ENCODE peak calls at places on chromosomes 7 and 10, in ten cellular contexts. One of them, this sample, is unnamed.

GRCh38 chr10:132539431-132539839 is 1.8 kb downstream of the INPP5A start:
- DNase-seq in Panc1: no peak
- DNase-seq in A673: no peak
- DNase-seq in tibial artery: peak; percentile 37
- DNase-seq in pancreas: peak; percentile 55
- DNase-seq in AG09309: no peak
- DNase-seq in heart left ventricle: peak; percentile 42
- DNase-seq in WERI-Rb-1: no peak
- DNase-seq in A549: no peak
- DNase-seq in GM23248: peak; percentile 56
- DNase-seq in this sample: no peak

GRCh38 chr10:78597791-78598555 is 470.8 kb upstream of the ZMIZ1 start:
- DNase-seq in Panc1: no peak
- DNase-seq in A673: no peak
- DNase-seq in tibial artery: no peak
- DNase-seq in pancreas: no peak
- DNase-seq in AG09309: no peak
- DNase-seq in heart left ventricle: no peak
- DNase-seq in WERI-Rb-1: no peak
- DNase-seq in A549: no peak
- DNase-seq in GM23248: no peak
- DNase-seq in this sample: no peak

GRCh38 chr10:42780456-42780855 is 2.1 kb upstream of the BMS1 start:
- DNase-seq in Panc1: no peak
- DNase-seq in A673: no peak
- DNase-seq in tibial artery: no peak
- DNase-seq in pancreas: no peak
- DNase-seq in AG09309: no peak
- DNase-seq in heart left ventricle: no peak
- DNase-seq in WERI-Rb-1: no peak
- DNase-seq in A549: no peak
- DNase-seq in GM23248: no peak
- DNase-seq in this sample: no peak

GRCh38 chr10:116775488-116776400 is 33.4 kb upstream of the HSPA12A start:
- DNase-seq in Panc1: no peak
- DNase-seq in A673: no peak
- DNase-seq in tibial artery: no peak
- DNase-seq in pancreas: no peak
- DNase-seq in AG09309: no peak
- DNase-seq in heart left ventricle: no peak
- DNase-seq in WERI-Rb-1: no peak
- DNase-seq in A549: no peak
- DNase-seq in GM23248: no peak
- DNase-seq in this sample: no peak

GRCh38 chr7:76091506-76091905 is 43.6 kb downstream of the MDH2 start:
- DNase-seq in Panc1: no peak
- DNase-seq in A673: no peak
- DNase-seq in tibial artery: no peak
- DNase-seq in pancreas: no peak
- DNase-seq in AG09309: no peak
- DNase-seq in heart left ventricle: no peak
- DNase-seq in WERI-Rb-1: no peak
- DNase-seq in A549: no peak
- DNase-seq in GM23248: no peak
- DNase-seq in this sample: no peak

GRCh38 chr10:79322616-79323566 is 24.4 kb upstream of the PPIF start:
- DNase-seq in Panc1: no peak
- DNase-seq in A673: no peak
- DNase-seq in tibial artery: peak; percentile 75
- DNase-seq in pancreas: no peak
- DNase-seq in AG09309: peak; percentile 78
- DNase-seq in heart left ventricle: peak; percentile 47
- DNase-seq in WERI-Rb-1: no peak
- DNase-seq in A549: no peak
- DNase-seq in GM23248: peak; percentile 90
- DNase-seq in this sample: peak; percentile 82

GRCh38 chr10:19432000-19432399 is 383.4 kb downstream of the MALRD1 start:
- DNase-seq in Panc1: no peak
- DNase-seq in A673: no peak
- DNase-seq in tibial artery: no peak
- DNase-seq in pancreas: no peak
- DNase-seq in AG09309: no peak
- DNase-seq in heart left ventricle: no peak
- DNase-seq in WERI-Rb-1: no peak
- DNase-seq in A549: no peak
- DNase-seq in GM23248: no peak
- DNase-seq in this sample: no peak

GRCh38 chr7:139853576-139854511 is 24.8 kb downstream of the TBXAS1 start:
- DNase-seq in Panc1: no peak
- DNase-seq in A673: peak; percentile 22
- DNase-seq in tibial artery: peak; percentile 75
- DNase-seq in pancreas: no peak
- DNase-seq in AG09309: peak; percentile 52
- DNase-seq in heart left ventricle: no peak
- DNase-seq in WERI-Rb-1: peak; percentile 63
- DNase-seq in A549: peak; percentile 24
- DNase-seq in GM23248: peak; percentile 92
- DNase-seq in this sample: peak; percentile 95

GRCh38 chr7:89623018-89623672 is 531.1 kb upstream of the STEAP1 start:
- DNase-seq in Panc1: peak; percentile 32
- DNase-seq in A673: peak; percentile 58
- DNase-seq in tibial artery: no peak
- DNase-seq in pancreas: peak; percentile 43
- DNase-seq in AG09309: peak; percentile 8
- DNase-seq in heart left ventricle: no peak
- DNase-seq in WERI-Rb-1: peak; percentile 40
- DNase-seq in A549: peak; percentile 36
- DNase-seq in GM23248: peak; percentile 65
- DNase-seq in this sample: peak; percentile 4

GRCh38 chr10:113108180-113108835 is 158.3 kb downstream of the TCF7L2 start:
- DNase-seq in Panc1: no peak
- DNase-seq in A673: peak; percentile 40
- DNase-seq in tibial artery: no peak
- DNase-seq in pancreas: no peak
- DNase-seq in AG09309: no peak
- DNase-seq in heart left ventricle: no peak
- DNase-seq in WERI-Rb-1: peak; percentile 54
- DNase-seq in A549: peak; percentile 55
- DNase-seq in GM23248: peak; percentile 25
- DNase-seq in this sample: no peak

GRCh38 chr7:130733866-130734524 is at the start of gene KLF14:
- DNase-seq in Panc1: no peak
- DNase-seq in A673: no peak
- DNase-seq in tibial artery: no peak
- DNase-seq in pancreas: peak; percentile 53
- DNase-seq in AG09309: no peak
- DNase-seq in heart left ventricle: no peak
- DNase-seq in WERI-Rb-1: peak; percentile 33
- DNase-seq in A549: no peak
- DNase-seq in GM23248: peak; percentile 66
- DNase-seq in this sample: no peak
- H3K4me3 ChIP-seq in Panc1: peak within 1 kb of the TSS; percentile 56
- H3K4me3 ChIP-seq in A673: peak within 1 kb of the TSS; percentile 49
- H3K4me3 ChIP-seq in tibial artery: peak within 1 kb of the TSS; percentile 42
- H3K4me3 ChIP-seq in pancreas: peak within 1 kb of the TSS; percentile 52
- H3K4me3 ChIP-seq in AG09309: peak within 1 kb of the TSS; percentile 35
- H3K4me3 ChIP-seq in heart left ventricle: peak within 1 kb of the TSS; percentile 59
- H3K4me3 ChIP-seq in WERI-Rb-1: peak within 1 kb of the TSS; percentile 75
- H3K4me3 ChIP-seq in A549: peak within 1 kb of the TSS; percentile 55
- H3K4me3 ChIP-seq in GM23248: peak within 1 kb of the TSS; percentile 73
- H3K4me3 ChIP-seq in this sample: peak within 1 kb of the TSS; percentile 59

DNA sequence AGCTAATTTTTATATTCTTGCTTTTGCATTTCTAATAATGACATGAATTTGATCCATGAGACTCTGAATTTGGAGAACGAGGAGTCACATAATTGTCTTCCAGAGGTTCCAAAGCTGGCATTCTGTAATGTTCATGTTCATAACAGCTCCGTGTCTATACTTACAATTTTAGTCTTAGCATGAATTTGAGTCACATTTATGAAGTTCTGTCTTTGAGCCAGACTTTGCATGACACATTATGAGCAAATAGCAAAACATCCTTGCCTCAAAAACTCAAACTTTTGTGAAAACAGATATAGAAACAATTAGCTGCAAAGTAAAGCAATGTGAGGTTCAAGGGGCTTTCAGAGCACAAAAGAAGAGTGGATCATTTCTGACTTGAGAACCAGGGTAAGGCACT is 44.5 kb upstream of the CAV2 start:
- DNase-seq in Panc1: peak; percentile 45
- DNase-seq in A673: no peak
- DNase-seq in tibial artery: no peak
- DNase-seq in pancreas: no peak
- DNase-seq in AG09309: peak; percentile 13
- DNase-seq in heart left ventricle: no peak
- DNase-seq in WERI-Rb-1: no peak
- DNase-seq in A549: no peak
- DNase-seq in GM23248: peak; percentile 90
- DNase-seq in this sample: no peak
- H3K4me3 ChIP-seq in Panc1: no peak overlapping the region
- H3K4me3 ChIP-seq in A673: no peak overlapping the region
- H3K4me3 ChIP-seq in tibial artery: no peak overlapping the region
- H3K4me3 ChIP-seq in pancreas: no peak overlapping the region
- H3K4me3 ChIP-seq in AG09309: no peak overlapping the region
- H3K4me3 ChIP-seq in heart left ventricle: no peak overlapping the region
- H3K4me3 ChIP-seq in WERI-Rb-1: no peak overlapping the region
- H3K4me3 ChIP-seq in A549: no peak overlapping the region
- H3K4me3 ChIP-seq in GM23248: peak overlapping the region; percentile 40
- H3K4me3 ChIP-seq in this sample: peak overlapping the region; percentile 1

GRCh38 chr7:141976524-141977245 is 3.1 kb upstream of the TAS2R38 start:
- DNase-seq in Panc1: no peak
- DNase-seq in A673: no peak
- DNase-seq in tibial artery: no peak
- DNase-seq in pancreas: no peak
- DNase-seq in AG09309: no peak
- DNase-seq in heart left ventricle: no peak
- DNase-seq in WERI-Rb-1: no peak
- DNase-seq in A549: no peak
- DNase-seq in GM23248: no peak
- DNase-seq in this sample: no peak

GRCh38 chr7:141973673-141974072 is at the start of gene TAS2R38:
- DNase-seq in Panc1: no peak
- DNase-seq in A673: no peak
- DNase-seq in tibial artery: no peak
- DNase-seq in pancreas: no peak
- DNase-seq in AG09309: no peak
- DNase-seq in heart left ventricle: no peak
- DNase-seq in WERI-Rb-1: no peak
- DNase-seq in A549: no peak
- DNase-seq in GM23248: no peak
- DNase-seq in this sample: no peak

GRCh38 chr7:141974831-141975230 is 1.3 kb upstream of the TAS2R38 start:
- DNase-seq in Panc1: no peak
- DNase-seq in A673: no peak
- DNase-seq in tibial artery: no peak
- DNase-seq in pancreas: no peak
- DNase-seq in AG09309: no peak
- DNase-seq in heart left ventricle: no peak
- DNase-seq in WERI-Rb-1: peak; percentile 36
- DNase-seq in A549: peak; percentile 63
- DNase-seq in GM23248: peak; percentile 28
- DNase-seq in this sample: no peak

GRCh38 chr7:141978351-141978750 is 4.8 kb upstream of the TAS2R38 start:
- DNase-seq in Panc1: no peak
- DNase-seq in A673: no peak
- DNase-seq in tibial artery: no peak
- DNase-seq in pancreas: no peak
- DNase-seq in AG09309: no peak
- DNase-seq in heart left ventricle: no peak
- DNase-seq in WERI-Rb-1: no peak
- DNase-seq in A549: no peak
- DNase-seq in GM23248: no peak
- DNase-seq in this sample: no peak

DNA sequence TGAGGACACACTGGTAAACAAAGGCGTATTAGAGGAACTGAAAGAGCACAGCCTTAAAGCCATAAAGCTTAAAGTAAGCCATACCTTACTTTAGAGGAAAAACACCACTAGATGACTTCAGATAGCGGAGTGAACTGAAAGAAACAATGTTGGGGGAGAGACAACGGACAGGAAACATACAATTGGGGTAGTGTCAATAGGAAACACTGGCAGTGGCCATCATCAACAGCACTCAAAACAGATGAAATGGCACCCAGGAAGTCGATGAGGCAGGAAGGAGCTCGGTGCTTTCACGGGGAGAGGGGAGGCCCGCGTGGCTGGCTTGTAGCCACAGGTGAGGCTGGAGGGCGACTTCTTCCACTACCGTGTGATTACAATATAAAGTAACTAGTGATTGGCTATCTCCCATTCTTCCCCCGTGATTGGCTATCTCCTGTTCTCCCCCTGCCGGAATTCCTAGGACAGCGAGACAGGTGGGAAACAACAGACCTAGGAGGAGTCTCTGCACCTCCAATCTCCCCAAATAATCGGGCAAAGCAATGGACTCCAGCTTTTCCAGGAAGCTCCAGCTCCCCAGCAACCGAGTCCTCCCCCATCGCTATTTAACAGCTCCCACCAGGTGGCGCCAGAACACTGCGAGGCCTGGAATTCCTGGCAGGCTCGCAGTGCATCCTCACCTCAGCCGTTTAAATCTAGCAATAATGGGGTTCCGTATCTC is 2.4 kb upstream of the TAS2R38 start:
- DNase-seq in Panc1: peak; percentile 38
- DNase-seq in A673: peak; percentile 77
- DNase-seq in tibial artery: peak; percentile 49
- DNase-seq in pancreas: peak; percentile 84
- DNase-seq in AG09309: no peak
- DNase-seq in heart left ventricle: peak; percentile 53
- DNase-seq in WERI-Rb-1: peak; percentile 87
- DNase-seq in A549: peak; percentile 77
- DNase-seq in GM23248: peak; percentile 80
- DNase-seq in this sample: no peak
- H3K4me3 ChIP-seq in Panc1: peak overlapping the region; percentile 25
- H3K4me3 ChIP-seq in A673: no peak overlapping the region
- H3K4me3 ChIP-seq in tibial artery: no peak overlapping the region
- H3K4me3 ChIP-seq in pancreas: peak overlapping the region; percentile 32
- H3K4me3 ChIP-seq in AG09309: no peak overlapping the region
- H3K4me3 ChIP-seq in heart left ventricle: no peak overlapping the region
- H3K4me3 ChIP-seq in WERI-Rb-1: peak overlapping the region; percentile 45
- H3K4me3 ChIP-seq in A549: peak overlapping the region; percentile 43
- H3K4me3 ChIP-seq in GM23248: peak overlapping the region; percentile 53
- H3K4me3 ChIP-seq in this sample: peak overlapping the region; percentile 24

DNA sequence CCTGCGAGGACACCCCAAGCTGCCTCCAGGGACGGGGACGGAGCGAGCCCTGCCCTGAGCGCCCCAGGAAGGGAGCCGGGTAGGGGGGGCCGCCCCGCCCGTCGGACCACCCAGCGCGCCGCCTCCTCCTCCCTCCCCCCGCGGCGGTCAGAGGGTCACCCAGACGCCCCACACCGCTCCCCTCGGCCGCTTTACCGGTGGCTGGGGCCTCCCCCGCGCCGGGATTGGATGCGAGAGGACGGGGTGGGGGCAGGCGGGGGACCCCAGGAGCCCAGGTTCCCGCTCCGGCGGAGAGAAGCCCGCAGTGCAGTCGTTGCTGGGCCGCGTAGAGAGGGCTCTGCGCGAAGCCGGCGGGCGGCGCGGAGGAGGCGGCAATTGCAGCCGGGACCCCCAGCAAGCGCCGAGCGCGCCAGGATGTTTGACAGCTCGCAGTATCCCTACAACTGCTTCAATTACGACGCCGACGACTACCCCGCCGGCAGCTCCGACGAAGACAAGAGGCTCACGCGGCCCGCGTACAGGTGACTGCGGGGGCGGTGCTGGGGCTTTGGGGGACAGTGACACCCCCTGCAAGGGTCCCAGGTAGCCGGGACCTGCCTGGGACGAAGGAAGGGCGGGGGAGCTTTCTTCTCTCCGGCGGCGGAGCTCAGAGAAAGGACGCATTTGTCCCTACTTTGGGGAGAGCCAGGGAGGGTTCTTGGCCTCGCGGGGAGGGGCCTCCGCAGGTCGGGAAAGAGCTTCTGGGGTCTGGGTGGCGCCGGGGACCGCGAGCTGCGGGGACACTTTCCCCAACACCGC is at the start of gene FOXL3:
- DNase-seq in Panc1: no peak
- DNase-seq in A673: no peak
- DNase-seq in tibial artery: no peak
- DNase-seq in pancreas: no peak
- DNase-seq in AG09309: no peak
- DNase-seq in heart left ventricle: no peak
- DNase-seq in WERI-Rb-1: no peak
- DNase-seq in A549: no peak
- DNase-seq in GM23248: no peak
- DNase-seq in this sample: no peak
- H3K4me3 ChIP-seq in Panc1: no peak within 1 kb of the TSS
- H3K4me3 ChIP-seq in A673: no peak within 1 kb of the TSS
- H3K4me3 ChIP-seq in tibial artery: no peak within 1 kb of the TSS
- H3K4me3 ChIP-seq in pancreas: no peak within 1 kb of the TSS
- H3K4me3 ChIP-seq in AG09309: no peak within 1 kb of the TSS
- H3K4me3 ChIP-seq in heart left ventricle: no peak within 1 kb of the TSS
- H3K4me3 ChIP-seq in WERI-Rb-1: no peak within 1 kb of the TSS
- H3K4me3 ChIP-seq in A549: no peak within 1 kb of the TSS
- H3K4me3 ChIP-seq in GM23248: no peak within 1 kb of the TSS
- H3K4me3 ChIP-seq in this sample: no peak within 1 kb of the TSS

This sample was measured in skeletal muscle cell.